ENCODE peak calls at places on chromosomes 7 and 10, in four cellular contexts. C is RWPE1, R is HL-60, I is fibroblast of lung. H is an unnamed sample.

GRCh38 chr10:99619090-99619800 is 994 bp downstream of the SLC25A28 start:
- DNase-seq in C (no peak), R (no peak), I (peak; percentile 18), H (no peak)

GRCh38 chr10:118633801-118634200 is 38.4 kb upstream of the PRLHR start:
- DNase-seq in C (no peak), R (no peak), I (no peak), H (no peak)

GRCh38 chr7:84637568-84638338 is 443.2 kb upstream of the SEMA3A start:
- DNase-seq in C (peak; percentile 51), R (no peak), I (peak; percentile 79), H (no peak)

GRCh38 chr10:46270086-46270811 is 16.5 kb upstream of the ANTXRL start:
- DNase-seq in C (no peak), R (no peak), I (no peak), H (no peak)

GRCh38 chr10:17088118-17088806 is 41.3 kb downstream of the CUBN start:
- DNase-seq in C (peak; percentile 38), R (no peak), I (peak; percentile 75), H (no peak)

GRCh38 chr10:110535958-110536891 is 31.3 kb upstream of the SMC3 start:
- DNase-seq in C (no peak), R (peak; percentile 33), I (peak; percentile 60), H (peak; percentile 13)

GRCh38 chr7:158257001-158257400 is 330.6 kb downstream of the PTPRN2 start:
- DNase-seq in C (no peak), R (no peak), I (no peak), H (no peak)

GRCh38 chr10:117926491-117926890 is 120.2 kb downstream of the RAB11FIP2 start:
- DNase-seq in C (no peak), R (peak; percentile 3), I (no peak), H (no peak)

GRCh38 chr7:29405891-29406290 is 157.7 kb upstream of the PRR15 start:
- DNase-seq in C (no peak), R (no peak), I (no peak), H (no peak)

GRCh38 chr7:47937065-47937687 is 11.1 kb downstream of the PKD1L1 start:
- DNase-seq in C (no peak), R (no peak), I (no peak), H (no peak)

GRCh38 chr10:117615649-117616048 is 73.1 kb downstream of the EMX2 start:
- DNase-seq in C (no peak), R (no peak), I (no peak), H (no peak)

GRCh38 chr7:99195867-99196266 is 12.0 kb downstream of the KPNA7 start:
- DNase-seq in C (no peak), R (no peak), I (no peak), H (no peak)

GRCh38 chr10:74151879-74152722 is 1.1 kb downstream of the ADK start:
- DNase-seq in C (no peak), R (no peak), I (no peak), H (no peak)

GRCh38 chr10:64275774-64276173 is 754.6 kb downstream of the REEP3 start:
- DNase-seq in C (no peak), R (no peak), I (no peak), H (no peak)

GRCh38 chr10:22321831-22322662 is 1.1 kb downstream of the BMI1 start:
- DNase-seq in C (no peak), R (no peak), I (no peak), H (no peak)

GRCh38 chr7:134571746-134572461 is 23.0 kb downstream of the AKR1B15 start:
- DNase-seq in C (no peak), R (no peak), I (no peak), H (no peak)

GRCh38 chr10:21638681-21639080 is 104.6 kb downstream of the MLLT10 start:
- DNase-seq in C (no peak), R (no peak), I (no peak), H (no peak)

GRCh38 chr7:1289681-1290261 is 57.1 kb downstream of the UNCX start:
- DNase-seq in C (no peak), R (no peak), I (peak; percentile 5), H (no peak)

GRCh38 chr10:131570716-131571307 is 259.3 kb upstream of the TCERG1L start:
- DNase-seq in C (no peak), R (no peak), I (no peak), H (no peak)

GRCh38 chr10:131571346-131571745 is 259.8 kb upstream of the TCERG1L start:
- DNase-seq in C (no peak), R (no peak), I (no peak), H (no peak)

GRCh38 chr10:131568866-131569265 is 257.3 kb upstream of the TCERG1L start:
- DNase-seq in C (no peak), R (no peak), I (no peak), H (no peak)

GRCh38 chr10:131571845-131572244 is 260.3 kb upstream of the TCERG1L start:
- DNase-seq in C (no peak), R (no peak), I (no peak), H (no peak)

DNA sequence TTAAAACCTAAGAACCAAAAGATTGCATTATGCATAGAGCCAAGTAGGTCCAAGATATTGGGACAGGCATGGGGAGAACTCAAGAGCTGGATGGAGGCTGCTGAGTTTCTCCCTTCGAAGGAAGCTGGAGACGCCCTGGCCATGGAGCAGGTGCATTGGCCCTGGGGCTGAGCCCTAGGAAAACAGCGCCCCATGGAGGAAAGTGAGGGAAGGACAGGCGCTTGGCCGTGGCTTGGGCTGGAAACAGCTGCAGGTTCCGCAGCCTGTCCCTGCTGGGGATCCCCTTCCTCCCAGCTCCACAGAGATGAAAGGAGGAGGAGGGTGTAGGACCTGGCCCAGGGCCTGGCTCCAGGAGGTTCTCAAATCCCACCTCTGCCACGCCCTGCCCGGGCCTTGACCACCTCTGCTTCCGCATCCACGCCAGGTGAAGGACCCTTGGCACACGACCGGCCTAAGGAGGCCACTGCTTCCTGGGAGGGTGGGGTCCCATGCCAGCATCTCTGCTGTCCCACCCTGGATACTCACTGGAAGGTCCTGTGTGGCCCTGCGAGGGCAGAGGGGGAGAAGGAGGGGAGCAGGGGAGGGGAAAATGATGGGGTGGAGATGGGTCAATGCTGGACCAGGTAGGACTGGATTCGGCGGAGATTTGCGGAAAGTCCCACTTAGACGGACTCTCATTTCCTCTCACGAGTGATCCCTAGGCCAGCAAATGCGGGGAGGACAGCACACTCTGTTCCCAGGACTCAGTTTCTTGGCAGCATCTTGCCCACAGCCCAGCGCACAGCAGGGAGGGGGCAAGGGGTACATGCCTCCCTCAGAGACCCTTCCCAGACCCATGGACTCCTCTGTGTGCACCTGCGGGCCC is 258.6 kb upstream of the TCERG1L start:
- DNase-seq in C (no peak), R (no peak), I (no peak), H (no peak)
- TF ChIP-seq CTCF in C (no peak), R (no peak), I (no peak), H (no peak)

GRCh38 chr7:140165422-140165821 is 11.4 kb downstream of the KDM7A start:
- DNase-seq in C (peak; percentile 57), R (no peak), I (peak; percentile 76), H (no peak)

GRCh38 chr7:140174217-140174616 is 2.6 kb downstream of the KDM7A start:
- DNase-seq in C (no peak), R (no peak), I (no peak), H (no peak)

GRCh38 chr7:140170375-140170774 is 6.4 kb downstream of the KDM7A start:
- DNase-seq in C (no peak), R (no peak), I (no peak), H (no peak)

GRCh38 chr7:140168816-140169215 is 8.0 kb downstream of the KDM7A start:
- DNase-seq in C (no peak), R (no peak), I (no peak), H (no peak)
- H3K27ac ChIP-seq in C (no peak overlapping the region), R (no peak overlapping the region), I (no peak overlapping the region), H (no peak overlapping the region)

DNA sequence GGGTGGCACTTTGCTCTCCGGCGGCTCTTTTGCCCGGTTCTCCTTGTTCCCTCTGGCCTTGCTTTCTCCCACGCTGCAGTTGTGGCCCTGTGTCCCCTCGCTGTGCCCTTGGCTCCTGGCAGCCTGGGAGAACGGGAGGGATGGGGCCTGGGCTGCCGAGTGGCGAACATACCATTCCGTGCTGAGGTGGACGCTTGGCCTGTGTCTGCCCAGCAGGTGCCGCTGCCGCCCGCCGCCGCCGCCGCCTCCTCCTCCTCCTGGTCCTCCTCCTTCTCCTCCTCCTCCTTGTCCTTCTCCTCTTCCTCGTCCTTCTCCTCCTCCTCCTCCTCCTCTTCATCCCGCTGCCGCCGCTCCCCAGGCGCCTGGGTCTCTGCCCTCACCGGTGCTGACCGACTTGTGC is 36.0 kb downstream of the AGAP3 start:
- DNase-seq in C (no peak), R (no peak), I (no peak), H (no peak)
- TF ChIP-seq CTCF in C (no peak), R (no peak), I (no peak), H (no peak)

DNA sequence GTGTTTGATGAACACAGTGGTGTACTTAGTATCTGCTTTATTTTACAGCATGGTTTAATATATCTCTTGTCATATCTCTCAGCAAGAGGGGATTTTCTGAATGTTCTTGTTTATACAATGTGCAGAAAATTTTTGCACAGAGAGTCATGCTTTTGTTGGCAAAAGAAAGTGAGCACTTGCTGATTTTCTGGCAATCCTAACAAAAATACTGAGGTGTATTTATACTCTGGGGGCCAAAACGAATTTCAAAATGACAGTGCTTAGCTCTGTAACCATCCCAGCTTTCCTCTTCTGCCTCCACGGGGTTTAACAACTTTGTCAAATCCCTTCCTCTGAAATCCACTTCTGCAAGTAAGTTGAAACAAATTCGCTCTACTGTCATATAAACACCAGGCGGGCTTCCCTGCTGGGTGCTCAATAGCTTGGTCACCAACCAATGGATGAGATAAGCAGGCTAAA is 169.2 kb downstream of the NOC3L start:
- DNase-seq in C (no peak), R (no peak), I (peak; percentile 85), H (no peak)
- H3K27ac ChIP-seq in C (no peak overlapping the region), R (no peak overlapping the region), I (no peak overlapping the region), H (no peak overlapping the region)

DNA sequence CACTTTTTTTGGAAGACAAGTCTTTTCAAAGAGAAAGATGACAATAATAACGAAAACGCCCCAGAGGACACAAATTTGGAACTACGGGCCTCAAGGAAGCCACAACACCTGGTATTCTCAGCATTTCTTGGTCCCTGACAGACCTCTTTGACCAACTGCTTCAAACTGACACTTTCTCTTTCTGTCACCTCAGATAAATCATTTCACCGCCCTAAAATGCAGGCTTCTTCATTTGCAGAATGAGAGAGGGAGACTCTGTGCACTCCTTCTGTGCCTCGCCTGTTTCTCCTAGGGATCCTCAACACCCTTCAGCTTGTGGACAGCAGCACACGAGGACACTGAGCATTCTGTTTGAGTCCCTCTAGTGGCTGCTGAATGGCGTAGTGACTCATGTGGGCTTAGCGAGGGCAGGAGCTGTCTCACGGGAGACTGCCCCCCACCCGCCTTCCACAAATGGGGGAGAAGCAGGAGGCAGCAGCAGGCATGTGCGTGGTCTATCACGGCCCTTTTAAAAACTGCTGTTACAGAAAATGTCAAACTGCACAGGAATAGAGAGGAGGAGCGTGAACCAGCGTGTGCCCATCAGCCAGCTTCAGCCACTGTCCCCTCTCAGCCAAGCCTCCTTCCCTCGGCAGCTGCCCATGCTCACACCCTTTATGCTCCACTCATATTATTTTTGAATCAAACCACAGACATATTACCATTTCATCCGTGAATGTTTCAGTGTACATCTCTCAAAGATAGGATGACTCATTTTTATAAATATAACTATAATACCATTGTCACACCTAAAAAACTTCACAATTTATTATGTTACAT is 41.4 kb downstream of the GSDME start:
- DNase-seq in C (no peak), R (peak; percentile 10), I (peak; percentile 54), H (no peak)
- TF ChIP-seq CTCF in C (no peak), R (peak; percentile 13), I (peak; percentile 20), H (no peak)

DNA sequence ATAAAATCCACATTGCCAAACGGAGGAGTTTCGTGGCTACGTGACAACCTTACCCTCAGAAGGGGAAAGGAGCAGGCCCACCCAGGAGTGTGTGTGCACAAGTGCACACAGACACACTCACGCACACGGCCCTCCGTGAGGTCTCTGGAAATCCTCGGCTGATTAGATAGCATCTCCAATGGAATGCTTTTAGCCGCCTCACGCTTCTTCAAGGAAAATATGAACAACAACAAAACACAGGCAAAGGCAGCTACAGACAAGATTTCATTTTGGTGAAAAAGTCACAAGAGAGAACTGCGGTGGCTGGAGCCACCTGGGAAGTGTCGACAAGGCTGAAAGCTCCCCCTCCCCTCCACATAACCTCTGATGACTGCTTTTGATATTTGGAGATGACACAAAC is 391.8 kb upstream of the MKI67 start:
- DNase-seq in C (no peak), R (no peak), I (no peak), H (no peak)
- H3K27ac ChIP-seq in C (no peak overlapping the region), R (no peak overlapping the region), I (no peak overlapping the region), H (no peak overlapping the region)

H was measured in CD4-positive, alpha-beta T cell.